ENCODE peak calls at places on chromosomes 7 and 10, in nine cellular contexts. O, I, Y, W, H, U, G, S and T are unnamed samples.

GRCh38 chr10:78802866-78803265 is 265.9 kb upstream of the ZMIZ1 start:
- DNase-seq in O (no peak), I (no peak), Y (no peak), W (no peak), H (peak; percentile 80), U (no peak), G (no peak), S (peak; percentile 10), T (no peak)

GRCh38 chr10:73873843-73874215 is 526 bp downstream of the CAMK2G start:
- DNase-seq in O (peak; percentile 9), I (no peak), Y (no peak), W (no peak), H (no peak), U (no peak), G (no peak), S (no peak), T (no peak)

GRCh38 chr10:114593240-114593792 is 64.8 kb downstream of the ABLIM1 start:
- DNase-seq in O (no peak), I (no peak), Y (no peak), W (no peak), H (no peak), U (no peak), G (no peak), S (no peak), T (no peak)

GRCh38 chr10:24513155-24513554 is 210.5 kb downstream of the ARHGAP21 start:
- DNase-seq in O (no peak), I (no peak), Y (no peak), W (peak; percentile 26), H (no peak), U (peak; percentile 15), G (peak; percentile 28), S (peak; percentile 59), T (no peak)

GRCh38 chr10:43226441-43226840 is 40.4 kb downstream of the RASGEF1A start:
- DNase-seq in O (no peak), I (peak; percentile 7), Y (no peak), W (no peak), H (no peak), U (no peak), G (peak; percentile 2), S (no peak), T (no peak)

GRCh38 chr10:132702601-132703304 is 83.2 kb downstream of the NKX6-2 start:
- DNase-seq in O (no peak), I (no peak), Y (peak; percentile 26), W (no peak), H (peak; percentile 27), U (no peak), G (no peak), S (no peak), T (no peak)

GRCh38 chr7:121244120-121244865 is 84.5 kb upstream of the WNT16 start:
- DNase-seq in O (no peak), I (no peak), Y (peak; percentile 31), W (no peak), H (no peak), U (no peak), G (no peak), S (no peak), T (no peak)

GRCh38 chr10:120702032-120702431 is 149.1 kb upstream of the WDR11 start:
- DNase-seq in O (no peak), I (no peak), Y (no peak), W (no peak), H (no peak), U (no peak), G (no peak), S (no peak), T (no peak)

GRCh38 chr10:15245530-15245929 is 77.0 kb upstream of the NMT2 start:
- DNase-seq in O (no peak), I (no peak), Y (no peak), W (no peak), H (no peak), U (no peak), G (peak; percentile 21), S (peak; percentile 59), T (no peak)

GRCh38 chr10:122164815-122165491 is 106.1 kb upstream of the BTBD16 start:
- DNase-seq in O (no peak), I (no peak), Y (peak; percentile 7), W (no peak), H (no peak), U (no peak), G (no peak), S (peak; percentile 32), T (peak; percentile 36)

GRCh38 chr10:131947631-131948347 is 33.9 kb downstream of the BNIP3 start:
- DNase-seq in O (no peak), I (no peak), Y (no peak), W (no peak), H (no peak), U (peak; percentile 84), G (no peak), S (no peak), T (no peak)

GRCh38 chr7:48089415-48089975 is 430 bp downstream of the UPP1 start:
- DNase-seq in O (no peak), I (no peak), Y (no peak), W (peak; percentile 89), H (peak; percentile 57), U (no peak), G (peak; percentile 52), S (no peak), T (no peak)

GRCh38 chr10:31157125-31157983 is 125.7 kb upstream of the ZNF438 start:
- DNase-seq in O (no peak), I (no peak), Y (peak; percentile 24), W (no peak), H (peak; percentile 86), U (no peak), G (no peak), S (no peak), T (no peak)

GRCh38 chr7:140249036-140249806 is 72.4 kb upstream of the KDM7A start:
- DNase-seq in O (no peak), I (no peak), Y (no peak), W (no peak), H (no peak), U (no peak), G (no peak), S (no peak), T (no peak)

GRCh38 chr7:105118612-105119600 is 104.9 kb downstream of the KMT2E start:
- DNase-seq in O (no peak), I (no peak), Y (no peak), W (no peak), H (no peak), U (no peak), G (no peak), S (peak; percentile 61), T (no peak)

GRCh38 chr7:29483219-29484104 is 80.2 kb upstream of the PRR15 start:
- DNase-seq in O (no peak), I (no peak), Y (peak; percentile 33), W (no peak), H (peak; percentile 34), U (no peak), G (no peak), S (no peak), T (no peak)

GRCh38 chr10:60942604-60943269 is 1.2 kb downstream of the RHOBTB1 start:
- DNase-seq in O (no peak), I (no peak), Y (no peak), W (peak; percentile 32), H (peak; percentile 45), U (peak; percentile 57), G (peak; percentile 50), S (no peak), T (peak; percentile 9)

GRCh38 chr7:158985583-158985982 is 129.2 kb downstream of the DYNC2I1 start:
- DNase-seq in O (no peak), I (no peak), Y (no peak), W (no peak), H (no peak), U (no peak), G (no peak), S (no peak), T (no peak)

GRCh38 chr10:127906548-127907377 is at the start of gene PTPRE:
- DNase-seq in O (peak; percentile 21), I (peak; percentile 74), Y (peak; percentile 36), W (peak; percentile 86), H (peak; percentile 83), U (no peak), G (peak; percentile 68), S (peak; percentile 90), T (peak; percentile 63)

GRCh38 chr7:155276800-155277375 is 20.8 kb upstream of the INSIG1 start:
- DNase-seq in O (no peak), I (no peak), Y (no peak), W (no peak), H (no peak), U (no peak), G (no peak), S (no peak), T (no peak)

GRCh38 chr10:98253499-98253898 is 14.5 kb downstream of the LOXL4 start:
- DNase-seq in O (no peak), I (no peak), Y (no peak), W (no peak), H (no peak), U (no peak), G (no peak), S (no peak), T (no peak)

GRCh38 chr10:30742471-30742870 is 112.9 kb upstream of the LYZL2 start:
- DNase-seq in O (no peak), I (no peak), Y (no peak), W (no peak), H (no peak), U (no peak), G (no peak), S (no peak), T (no peak)

GRCh38 chr7:100893318-100893895 is 2.3 kb downstream of the ACHE start:
- DNase-seq in O (no peak), I (no peak), Y (no peak), W (no peak), H (no peak), U (no peak), G (no peak), S (no peak), T (no peak)

GRCh38 chr7:156731651-156732050 is 91.1 kb downstream of the RNF32 start:
- DNase-seq in O (no peak), I (no peak), Y (no peak), W (no peak), H (no peak), U (no peak), G (no peak), S (no peak), T (no peak)

GRCh38 chr7:95690367-95690947 is 81.9 kb upstream of the DYNC1I1 start:
- DNase-seq in O (no peak), I (no peak), Y (peak; percentile 76), W (peak; percentile 14), H (no peak), U (peak; percentile 51), G (peak; percentile 9), S (peak; percentile 63), T (no peak)

GRCh38 chr7:26515462-26515861 is 223.8 kb downstream of the SNX10 start:
- DNase-seq in O (no peak), I (no peak), Y (peak; percentile 96), W (peak; percentile 92), H (no peak), U (no peak), G (no peak), S (no peak), T (no peak)

GRCh38 chr10:49600046-49600445 is 10.1 kb upstream of the SLC18A3 start:
- DNase-seq in O (no peak), I (no peak), Y (no peak), W (no peak), H (no peak), U (no peak), G (no peak), S (no peak), T (no peak)

GRCh38 chr7:112449353-112449752 is 907 bp upstream of the IFRD1 start:
- DNase-seq in O (no peak), I (no peak), Y (peak; percentile 31), W (peak; percentile 52), H (no peak), U (peak; percentile 31), G (peak; percentile 70), S (no peak), T (no peak)

GRCh38 chr7:41879113-41879385 is 176.2 kb upstream of the INHBA start:
- DNase-seq in O (no peak), I (no peak), Y (no peak), W (no peak), H (no peak), U (no peak), G (no peak), S (no peak), T (no peak)

GRCh38 chr7:74665296-74665938 is 7.9 kb downstream of the GTF2I start:
- DNase-seq in O (no peak), I (no peak), Y (no peak), W (no peak), H (no peak), U (no peak), G (no peak), S (no peak), T (no peak)

GRCh38 chr10:70498970-70499828 is 20.6 kb downstream of the PALD1 start:
- DNase-seq in O (no peak), I (no peak), Y (no peak), W (no peak), H (no peak), U (no peak), G (no peak), S (peak; percentile 70), T (no peak)